ENCODE peak calls at places on chromosomes 1 and 21, in four cellular contexts. Z, E, R and S are unnamed samples.

GRCh38 chr1:234923626-234924025 is 205.0 kb downstream of the TOMM20 start:
- DNase-seq in R (no peak), E (no peak), Z (no peak), S (no peak)

GRCh38 chr1:211735208-211736170 is 60.1 kb upstream of the NEK2 start:
- DNase-seq in R (no peak), Z (peak; percentile 95), E (no peak), S (peak; percentile 16)

GRCh38 chr1:209899948-209900347 is 38.1 kb upstream of the SYT14 start:
- DNase-seq in E (no peak), Z (no peak), R (no peak), S (no peak)

GRCh38 chr1:206496131-206496793 is 11.1 kb upstream of the RASSF5 start:
- DNase-seq in Z (no peak), R (peak; percentile 75), E (peak; percentile 71), S (no peak)

GRCh38 chr1:180137767-180138166 is 16.9 kb upstream of the QSOX1 start:
- DNase-seq in Z (no peak), R (no peak), E (no peak), S (no peak)

GRCh38 chr1:151370211-151370911 is 2.1 kb downstream of the SELENBP1 start:
- DNase-seq in E (peak; percentile 34), Z (no peak), R (no peak), S (no peak)

GRCh38 chr1:21541835-21542234 is 32.6 kb downstream of the ALPL start:
- DNase-seq in E (no peak), Z (no peak), R (no peak), S (peak; percentile 20)

GRCh38 chr1:17128361-17128760 is 9.1 kb upstream of the PADI2 start:
- DNase-seq in Z (peak; percentile 74), E (no peak), R (no peak), S (peak; percentile 71)

GRCh38 chr1:57424231-57425027 is 569 bp upstream of the DAB1 start:
- DNase-seq in E (peak; percentile 31), R (peak; percentile 53), Z (no peak), S (no peak)

GRCh38 chr1:14338509-14338908 is 260.0 kb upstream of the KAZN start:
- DNase-seq in E (no peak), Z (no peak), R (no peak), S (no peak)

GRCh38 chr1:30719406-30720270 is 3.7 kb downstream of the MATN1 start:
- DNase-seq in E (no peak), Z (no peak), R (peak; percentile 55), S (no peak)

GRCh38 chr1:56456426-56457101 is 122.8 kb downstream of the PLPP3 start:
- DNase-seq in E (no peak), Z (peak; percentile 66), R (no peak), S (no peak)

GRCh38 chr1:96845464-96845863 is 123.9 kb downstream of the PTBP2 start:
- DNase-seq in Z (peak; percentile 7), R (peak; percentile 65), E (peak; percentile 47), S (no peak)

GRCh38 chr1:43981636-43982035 is 2.6 kb downstream of the B4GALT2 start:
- DNase-seq in Z (no peak), E (no peak), R (no peak), S (no peak)

GRCh38 chr1:70509996-70510876 is 99.2 kb downstream of the CTH start:
- DNase-seq in E (no peak), Z (peak; percentile 30), R (no peak), S (peak; percentile 87)

GRCh38 chr1:241593186-241593585 is 47.0 kb downstream of the CHML start:
- DNase-seq in E (no peak), Z (no peak), R (no peak), S (no peak)

GRCh38 chr1:1858382-1859086 is 32.4 kb downstream of the GNB1 start:
- DNase-seq in R (peak; percentile 60), Z (peak; percentile 62), E (peak; percentile 81), S (no peak)

GRCh38 chr21:38343691-38344090 is 86.9 kb downstream of the KCNJ15 start:
- DNase-seq in Z (peak; percentile 58), E (peak; percentile 91), R (peak; percentile 69), S (no peak)

GRCh38 chr1:1891349-1892078 is 627 bp upstream of the GNB1 start:
- DNase-seq in R (peak; percentile 91), Z (peak; percentile 59), E (peak; percentile 75), S (no peak)

GRCh38 chr21:33069243-33069642 is 698 bp upstream of the OLIG1 start:
- DNase-seq in R (no peak), Z (no peak), E (no peak), S (no peak)

GRCh38 chr21:45335151-45335760 is 47.6 kb upstream of the POFUT2 start:
- DNase-seq in Z (no peak), E (no peak), R (peak; percentile 45), S (no peak)

GRCh38 chr21:35711213-35711612 is 349.1 kb downstream of the SETD4 start:
- DNase-seq in R (no peak), E (no peak), Z (no peak), S (no peak)

GRCh38 chr1:169586395-169587255 is at the start of gene F5:
- DNase-seq in R (peak; percentile 94), Z (peak; percentile 72), E (peak; percentile 82), S (peak; percentile 10)

GRCh38 chr1:233796146-233796798 is 108.2 kb upstream of the SLC35F3 start:
- DNase-seq in E (no peak), Z (no peak), R (no peak), S (no peak)

GRCh38 chr21:45209046-45209445 is 78.6 kb downstream of the POFUT2 start:
- DNase-seq in E (no peak), Z (no peak), R (no peak), S (peak; percentile 55)

GRCh38 chr1:156490401-156491032 is 10.1 kb downstream of the MEF2D start:
- DNase-seq in Z (peak; percentile 44), E (no peak), R (no peak), S (no peak)

GRCh38 chr1:26277719-26278118 is 2.2 kb upstream of the SH3BGRL3 start:
- DNase-seq in R (no peak), E (no peak), Z (no peak), S (no peak)

GRCh38 chr1:19046972-19047371 is 90.5 kb upstream of the IFFO2 start:
- DNase-seq in E (no peak), Z (no peak), R (peak; percentile 49), S (no peak)

GRCh38 chr1:55695151-55695550 is 480.0 kb upstream of the USP24 start:
- DNase-seq in Z (no peak), E (no peak), R (no peak), S (no peak)

GRCh38 chr1:188715566-188715965 is 1762.1 kb downstream of the BRINP3 start:
- DNase-seq in Z (peak; percentile 1), R (no peak), E (no peak), S (no peak)

GRCh38 chr1:2087766-2088165 is 37.6 kb downstream of the PRKCZ start:
- DNase-seq in R (no peak), Z (no peak), E (no peak), S (no peak)

GRCh38 chr1:65717815-65718454 is 74.8 kb upstream of the PDE4B start:
- DNase-seq in R (no peak), Z (no peak), E (no peak), S (peak; percentile 10)

GRCh38 chr1:27149084-27149483 is 5.8 kb downstream of the SLC9A1 start:
- DNase-seq in R (no peak), E (no peak), Z (no peak), S (no peak)

DNA sequence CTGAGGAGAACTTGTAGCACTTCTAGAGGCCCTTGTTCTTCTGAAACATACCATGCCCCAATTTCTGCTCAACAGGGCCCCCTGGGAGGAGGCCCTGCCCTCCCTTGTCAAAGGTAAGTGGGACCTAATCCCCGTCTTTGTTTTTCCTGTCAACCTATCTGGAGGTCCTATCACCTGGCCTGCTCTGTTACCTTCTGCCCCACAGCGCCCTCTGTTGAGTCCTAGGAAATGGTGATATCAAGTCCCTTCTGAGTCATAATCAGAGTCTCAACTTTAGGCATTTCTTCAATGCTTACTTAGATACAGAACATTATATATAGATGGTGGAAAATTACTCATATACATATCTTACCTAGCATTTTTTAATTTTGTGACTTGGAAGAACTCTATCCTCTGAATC is 28.2 kb upstream of the FCRL4 start:
- DNase-seq in Z (no peak), R (no peak), E (no peak), S (no peak)
- TF ChIP-seq CTCF in Z (no peak), R (no peak), E (no peak), S (no peak)

DNA sequence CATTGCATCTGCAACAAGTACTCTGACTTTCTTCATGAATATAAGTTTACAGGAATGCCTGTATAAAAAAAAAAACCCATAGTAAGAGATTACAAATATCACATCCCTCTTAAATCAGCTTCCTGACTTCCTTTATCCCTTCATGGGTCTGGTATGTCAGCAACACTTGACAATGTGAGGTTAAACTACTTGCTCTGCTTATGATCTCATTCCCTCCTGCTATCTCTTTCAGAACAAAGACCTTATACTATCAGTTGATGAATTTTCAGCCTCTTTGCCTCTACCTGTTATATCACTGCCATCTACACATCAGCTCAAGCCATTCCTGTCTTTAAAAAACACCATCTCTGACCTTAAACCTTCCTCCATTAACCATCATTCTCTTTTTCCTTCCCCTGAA is 130.9 kb upstream of the SAMSN1 start:
- DNase-seq in Z (no peak), E (no peak), R (no peak), S (no peak)
- H3K4me3 ChIP-seq in Z (no peak overlapping the region), E (no peak overlapping the region), R (no peak overlapping the region), S (no peak overlapping the region)

DNA sequence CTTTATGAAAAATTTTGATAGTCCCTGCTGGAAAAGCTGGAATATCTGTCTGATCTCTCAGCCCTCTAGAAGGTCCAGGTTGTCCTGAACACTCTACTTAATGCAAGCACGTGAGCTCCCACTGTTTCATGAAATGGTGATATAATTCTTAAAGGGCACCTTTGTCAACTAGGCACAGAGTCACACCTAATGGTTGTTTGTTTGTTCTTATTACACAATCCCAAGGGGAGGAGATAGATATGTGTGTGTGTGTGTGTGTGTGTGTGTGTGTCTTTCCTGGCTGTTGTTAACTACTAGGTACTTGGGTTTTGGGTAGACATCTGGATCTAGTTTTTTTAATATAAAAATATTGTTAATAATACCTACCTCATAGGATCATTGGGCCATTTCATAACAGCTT is 63.9 kb downstream of the GRIK1 start:
- DNase-seq in E (no peak), R (no peak), Z (no peak), S (no peak)
- H3K27ac ChIP-seq in E (no peak overlapping the region), R (no peak overlapping the region), Z (no peak overlapping the region), S (no peak overlapping the region)

GRCh38 chr1:4772294-4773010 is 118.0 kb downstream of the AJAP1 start:
- DNase-seq in Z (no peak), R (no peak), E (no peak), S (no peak)

GRCh38 chr1:4781646-4782045 is 127.2 kb downstream of the AJAP1 start:
- DNase-seq in Z (no peak), R (no peak), E (no peak), S (no peak)

GRCh38 chr1:4778056-4778455 is 123.6 kb downstream of the AJAP1 start:
- DNase-seq in E (no peak), Z (peak; percentile 31), R (no peak), S (no peak)
- TF ChIP-seq CTCF in E (no peak), Z (no peak), R (no peak), S (no peak)

GRCh38 chr1:8197493-8198282 is 120.2 kb upstream of the SLC45A1 start:
- DNase-seq in R (peak; percentile 84), Z (peak; percentile 68), E (peak; percentile 58), S (peak; percentile 91)

GRCh38 chr1:8194481-8195227 is 123.3 kb upstream of the SLC45A1 start:
- DNase-seq in Z (peak; percentile 82), E (no peak), R (peak; percentile 13), S (no peak)

GRCh38 chr1:8189931-8190483 is 127.9 kb upstream of the SLC45A1 start:
- DNase-seq in R (peak; percentile 72), Z (no peak), E (no peak), S (no peak)

GRCh38 chr1:8191474-8191873 is 126.4 kb upstream of the SLC45A1 start:
- DNase-seq in R (peak; percentile 15), Z (no peak), E (no peak), S (no peak)

GRCh38 chr1:8193840-8194406 is 124.0 kb upstream of the SLC45A1 start:
- DNase-seq in E (no peak), R (peak; percentile 5), Z (no peak), S (no peak)
- H3K4me3 ChIP-seq in E (no peak overlapping the region), R (no peak overlapping the region), Z (no peak overlapping the region), S (no peak overlapping the region)